ENCODE peak calls at places on chromosomes 2 and 18, in nine cellular contexts. P, C, W, J, Z, N, X, B and O are unnamed samples.
A peak's percentile ranks its signal among the peaks of the same experiment; 100 is the strongest.

GRCh38 chr18:74299746-74300145 is 8.0 kb upstream of the CYB5A start:
- DNase-seq in P (no peak), C (no peak), W (no peak), J (peak; percentile 47), Z (peak; percentile 72), N (no peak), X (peak; percentile 35), B (no peak), O (no peak)

GRCh38 chr2:65067806-65068553 is 11.8 kb downstream of the CEP68 start:
- DNase-seq in P (no peak), C (no peak), W (no peak), J (no peak), Z (no peak), N (no peak), X (no peak), B (no peak), O (no peak)

GRCh38 chr2:37711308-37711731 is 39.9 kb upstream of the CDC42EP3 start:
- DNase-seq in P (no peak), C (no peak), W (peak; percentile 19), J (peak; percentile 89), Z (peak; percentile 96), N (no peak), X (peak; percentile 88), B (no peak), O (peak; percentile 89)

GRCh38 chr2:233638836-233639235 is 2.6 kb downstream of the UGT1A10 start:
- DNase-seq in P (no peak), C (no peak), W (no peak), J (no peak), Z (no peak), N (no peak), X (no peak), B (no peak), O (no peak)

GRCh38 chr2:108927936-108928659 is 60.9 kb downstream of the EDAR start:
- DNase-seq in P (no peak), C (no peak), W (peak; percentile 28), J (peak; percentile 68), Z (peak; percentile 25), N (no peak), X (peak; percentile 69), B (no peak), O (peak; percentile 78)

GRCh38 chr2:18399601-18400000 is 160.9 kb downstream of the RDH14 start:
- DNase-seq in P (no peak), C (no peak), W (no peak), J (no peak), Z (peak; percentile 35), N (no peak), X (no peak), B (no peak), O (no peak)

GRCh38 chr2:234840336-234840735 is 111.5 kb upstream of the SH3BP4 start:
- DNase-seq in P (no peak), C (no peak), W (no peak), J (peak; percentile 97), Z (peak; percentile 98), N (peak; percentile 57), X (peak; percentile 97), B (peak; percentile 36), O (peak; percentile 99)

GRCh38 chr2:121237980-121238665 is 46.9 kb downstream of the TFCP2L1 start:
- DNase-seq in P (no peak), C (no peak), W (no peak), J (no peak), Z (peak; percentile 2), N (no peak), X (no peak), B (no peak), O (peak; percentile 33)

GRCh38 chr18:7617738-7618422 is 50.8 kb downstream of the PTPRM start:
- DNase-seq in P (no peak), C (peak; percentile 26), W (no peak), J (peak; percentile 86), Z (peak; percentile 97), N (peak; percentile 67), X (peak; percentile 93), B (no peak), O (peak; percentile 72)

DNA sequence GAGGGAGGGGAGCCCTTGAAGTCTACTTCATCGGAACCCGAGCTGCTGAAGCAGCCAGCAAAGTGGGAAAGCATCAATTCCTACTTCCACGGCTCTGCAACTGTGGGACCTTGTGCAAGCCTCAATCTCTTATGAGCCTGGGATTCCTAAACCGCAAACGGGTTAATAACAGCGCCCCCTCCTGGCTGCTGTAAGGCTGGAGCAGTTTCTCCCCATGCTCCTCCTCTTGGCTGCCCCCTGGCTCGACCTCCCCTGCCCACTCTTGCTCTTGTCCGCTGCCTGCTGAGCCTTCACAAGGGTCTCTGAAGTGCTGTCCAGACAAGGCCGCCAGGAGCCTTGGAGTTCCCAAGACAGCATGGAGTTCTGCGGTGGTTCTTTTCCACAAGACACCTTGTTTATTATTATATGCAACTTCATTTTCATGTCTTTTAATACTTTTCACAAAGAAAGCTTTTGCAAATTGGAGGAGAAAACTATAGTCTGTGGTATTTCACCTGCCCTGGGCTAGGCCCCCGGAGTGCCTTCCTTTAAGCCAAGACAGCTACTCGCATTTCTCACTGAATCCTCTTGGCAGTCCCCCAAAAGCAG is 157.2 kb downstream of the DDX1 start:
- DNase-seq in P (no peak), C (no peak), W (no peak), J (peak; percentile 56), Z (no peak), N (no peak), X (no peak), B (no peak), O (peak; percentile 51)
- TF ChIP-seq CTCF in P (peak; percentile 47), C (peak; percentile 14), W (no peak), J (peak; percentile 60), Z (no peak), N (no peak), X (no peak), B (no peak), O (peak; percentile 58)

GRCh38 chr2:83827618-83828017 is 631.5 kb downstream of the SUCLG1 start:
- DNase-seq in P (no peak), C (no peak), W (no peak), J (no peak), Z (no peak), N (no peak), X (no peak), B (no peak), O (no peak)
- TF ChIP-seq CTCF in P (no peak), C (no peak), W (no peak), J (no peak), Z (no peak), N (no peak), X (no peak), B (no peak), O (no peak)

GRCh38 chr18:40417501-40417900 is 1537.5 kb upstream of the PIK3C3 start:
- DNase-seq in P (no peak), C (no peak), W (no peak), J (no peak), Z (no peak), N (no peak), X (no peak), B (no peak), O (no peak)

GRCh38 chr18:40415821-40416220 is 1539.2 kb upstream of the PIK3C3 start:
- DNase-seq in P (no peak), C (no peak), W (no peak), J (no peak), Z (no peak), N (no peak), X (no peak), B (no peak), O (no peak)

GRCh38 chr18:40414155-40414754 is 1540.8 kb upstream of the PIK3C3 start:
- DNase-seq in P (no peak), C (no peak), W (no peak), J (peak; percentile 26), Z (peak; percentile 33), N (no peak), X (no peak), B (no peak), O (peak; percentile 48)

GRCh38 chr18:40413160-40413559 is 1541.9 kb upstream of the PIK3C3 start:
- DNase-seq in P (no peak), C (no peak), W (no peak), J (peak; percentile 43), Z (peak; percentile 14), N (no peak), X (no peak), B (no peak), O (peak; percentile 42)

DNA sequence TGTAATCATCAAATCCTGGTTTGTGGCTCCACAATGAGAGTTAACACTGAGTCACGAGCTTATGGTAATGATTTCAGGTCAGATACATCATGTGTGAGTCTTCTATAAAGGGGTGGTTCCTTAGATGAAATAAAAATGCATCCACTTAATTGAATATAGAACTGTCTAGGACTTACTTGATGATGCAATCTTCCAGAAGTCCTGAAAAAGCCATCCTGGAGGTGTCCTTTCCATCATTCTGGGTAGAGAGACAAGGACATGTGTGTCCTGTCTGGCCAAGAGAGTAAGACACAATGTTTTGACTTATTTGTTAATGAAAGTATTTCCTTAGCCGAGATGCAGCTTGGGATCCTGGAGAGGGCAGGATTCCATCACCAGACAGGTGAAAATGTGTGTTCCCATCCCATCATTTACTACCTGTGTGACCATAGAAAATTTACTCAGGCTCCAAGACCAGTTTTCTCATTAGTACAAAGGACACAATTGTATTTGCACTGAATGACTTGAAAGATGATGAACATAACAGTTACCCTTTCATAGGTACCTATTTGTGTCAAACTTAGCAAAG is 1539.7 kb upstream of the PIK3C3 start:
- DNase-seq in P (no peak), C (no peak), W (no peak), J (no peak), Z (no peak), N (no peak), X (no peak), B (no peak), O (no peak)
- TF ChIP-seq CTCF in P (no peak), C (no peak), W (no peak), J (no peak), Z (no peak), N (no peak), X (no peak), B (no peak), O (no peak)

DNA sequence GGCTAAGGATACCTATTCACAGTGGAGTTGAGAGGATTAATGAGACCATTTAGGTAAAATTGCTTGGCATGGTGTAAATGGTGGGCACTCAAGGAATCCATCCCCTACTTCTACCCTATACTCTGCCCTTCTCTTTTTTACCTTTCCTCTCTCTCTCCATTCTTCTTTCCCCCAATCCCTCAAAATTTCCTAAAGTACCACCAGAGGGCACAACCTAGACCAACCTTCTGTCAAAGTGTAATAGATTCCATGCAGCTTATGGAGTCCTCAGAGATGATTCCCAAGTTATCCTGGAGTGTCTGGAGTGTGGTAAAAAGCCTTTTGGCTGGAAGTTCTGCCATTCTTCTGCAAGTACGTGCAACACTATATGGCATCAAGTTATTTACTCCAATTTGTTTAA is 33.0 kb upstream of the CCDC195 start:
- DNase-seq in P (no peak), C (no peak), W (no peak), J (peak; percentile 20), Z (no peak), N (no peak), X (peak; percentile 23), B (no peak), O (no peak)
- TF ChIP-seq CTCF in P (no peak), C (no peak), W (no peak), J (peak; percentile 32), Z (no peak), N (no peak), X (peak; percentile 35), B (no peak), O (no peak)